ENCODE peak calls at places on chromosomes 13 and 19, in eight cellular contexts. G is NCI-H774; M is heart right ventricle; R is stimulated activated CD4-positive, alpha-beta T cell treated with anti-CD3 and anti-CD28 coated beads, Interleukin-4, amount 100 ng/mL, for 1 hour; V is NCI-H1436 treated with DMSO at 0.1 percent for 48 hours; A is stimulated activated naive B cell treated with anti-CD40 and anti-IgM and Interleukin-4, amounts not matched to agents 10 μg/mL and 1 μg/mL and 100 μg/mL, for 72 hours; L is H7; Q is HFF-Myc. X is an unnamed sample.

GRCh38 chr13:110841846-110842245 is 73.0 kb downstream of the ANKRD10 start:
- DNase-seq in G (no peak), M (no peak), R (no peak), V (no peak), A (no peak), L (no peak), Q (no peak), X (no peak)

GRCh38 chr13:101511766-101512165 is 59.3 kb downstream of the ITGBL1 start:
- DNase-seq in G (no peak), M (no peak), R (no peak), V (no peak), A (no peak), L (no peak), Q (no peak), X (no peak)

GRCh38 chr13:20125129-20125782 is 35.6 kb downstream of the GJA3 start:
- DNase-seq in G (no peak), M (no peak), R (no peak), V (no peak), A (no peak), L (no peak), Q (no peak), X (no peak)

GRCh38 chr13:61339054-61339621 is 76.5 kb downstream of the PCDH20 start:
- DNase-seq in G (no peak), M (no peak), R (no peak), V (no peak), A (no peak), L (no peak), Q (no peak), X (no peak)

GRCh38 chr19:35655600-35655999 is 7.5 kb downstream of the COX6B1 start:
- DNase-seq in G (no peak), M (no peak), R (no peak), V (no peak), A (no peak), L (no peak), Q (no peak), X (no peak)

GRCh38 chr13:112990783-112991182 is 21.8 kb downstream of the MCF2L start:
- DNase-seq in G (peak), M (no peak), R (no peak), V (peak), A (no peak), L (peak), Q (no peak), X (no peak)

GRCh38 chr13:29310806-29311205 is 284.7 kb downstream of the SLC7A1 start:
- DNase-seq in G (no peak), M (no peak), R (no peak), V (no peak), A (no peak), L (no peak), Q (no peak), X (no peak)

GRCh38 chr13:52848455-52849190 is at the start of gene PCDH8:
- DNase-seq in G (peak), M (no peak), R (no peak), V (peak), A (no peak), L (peak), Q (no peak), X (no peak)

GRCh38 chr13:111947026-111947810 is 119.7 kb upstream of the SOX1 start:
- DNase-seq in G (peak), M (no peak), R (no peak), V (no peak), A (no peak), L (no peak), Q (no peak), X (no peak)

GRCh38 chr19:29666634-29667389 is 1.6 kb downstream of the PLEKHF1 start:
- DNase-seq in G (no peak), M (peak), R (peak), V (no peak), A (no peak), L (peak), Q (no peak), X (no peak)

GRCh38 chr19:13013649-13014048 is 18.4 kb downstream of the NFIX start:
- DNase-seq in G (no peak), M (no peak), R (no peak), V (no peak), A (no peak), L (no peak), Q (no peak), X (no peak)

GRCh38 chr13:43489168-43489730 is 297.5 kb downstream of the ENOX1 start:
- DNase-seq in G (no peak), M (peak), R (no peak), V (no peak), A (no peak), L (no peak), Q (peak), X (no peak)

GRCh38 chr13:22499919-22500318 is 680.9 kb upstream of the SGCG start:
- DNase-seq in G (no peak), M (no peak), R (no peak), V (no peak), A (no peak), L (no peak), Q (no peak), X (no peak)

GRCh38 chr13:31249140-31249539 is 49.4 kb downstream of the B3GLCT start:
- DNase-seq in G (no peak), M (no peak), R (no peak), V (no peak), A (no peak), L (no peak), Q (no peak), X (no peak)

GRCh38 chr13:74346960-74347359 is 212.8 kb upstream of the KLF12 start:
- DNase-seq in G (no peak), M (no peak), R (no peak), V (no peak), A (no peak), L (no peak), Q (no peak), X (no peak)

GRCh38 chr13:71320452-71320851 is 546.6 kb downstream of the DACH1 start:
- DNase-seq in G (no peak), M (no peak), R (no peak), V (no peak), A (no peak), L (peak), Q (peak), X (no peak)

GRCh38 chr13:108365255-108365654 is 95.7 kb downstream of the TNFSF13B start:
- DNase-seq in G (no peak), M (no peak), R (no peak), V (no peak), A (no peak), L (no peak), Q (no peak), X (no peak)

GRCh38 chr13:26476111-26476743 is 81.3 kb upstream of the WASF3 start:
- DNase-seq in G (no peak), M (peak), R (no peak), V (no peak), A (no peak), L (peak), Q (no peak), X (no peak)

GRCh38 chr13:50745542-50745941 is 98.0 kb downstream of the DLEU7 start:
- DNase-seq in G (no peak), M (no peak), R (no peak), V (no peak), A (no peak), L (no peak), Q (no peak), X (no peak)

GRCh38 chr19:37719111-37719926 is at the start of gene ZNF607:
- DNase-seq in G (peak), M (peak), R (peak), V (peak), A (peak), L (peak), Q (peak), X (peak)

GRCh38 chr13:113114511-113115362 is 7.9 kb upstream of the F10 start:
- DNase-seq in G (no peak), M (no peak), R (no peak), V (no peak), A (no peak), L (peak), Q (no peak), X (no peak)

GRCh38 chr13:101915333-101915732 is 462.9 kb downstream of the ITGBL1 start:
- DNase-seq in G (peak), M (no peak), R (no peak), V (peak), A (no peak), L (peak), Q (no peak), X (no peak)

GRCh38 chr19:49064029-49064629 is 489 bp downstream of the NTF4 start:
- DNase-seq in G (no peak), M (no peak), R (no peak), V (no peak), A (no peak), L (peak), Q (no peak), X (no peak)

GRCh38 chr19:10464456-10464855 is 38.7 kb downstream of the KEAP1 start:
- DNase-seq in G (no peak), M (no peak), R (no peak), V (no peak), A (no peak), L (no peak), Q (no peak), X (no peak)

GRCh38 chr13:32530841-32531253 is 7.7 kb downstream of the N4BP2L2 start:
- DNase-seq in G (no peak), M (peak), R (no peak), V (no peak), A (no peak), L (no peak), Q (no peak), X (no peak)

GRCh38 chr19:37991176-37991835 is 84.3 kb downstream of the SIPA1L3 start:
- DNase-seq in G (no peak), M (no peak), R (no peak), V (no peak), A (no peak), L (no peak), Q (no peak), X (no peak)

GRCh38 chr19:41541990-41542584 is 33.9 kb upstream of the CEACAM21 start:
- DNase-seq in G (peak), M (peak), R (peak), V (no peak), A (no peak), L (peak), Q (no peak), X (peak)

GRCh38 chr19:34662919-34663318 is 14.0 kb downstream of the SCGB2B2 start:
- DNase-seq in G (no peak), M (no peak), R (peak), V (no peak), A (no peak), L (peak), Q (peak), X (peak)

X was measured in germinal center.